ENCODE peak calls at places on chromosomes 2 and 18, in ten cellular contexts. One of them, this sample, is unnamed.

GRCh38 chr18:54119524-54120019 is 104.9 kb downstream of the MBD2 start:
- DNase-seq in psoas muscle: no peak
- DNase-seq in fibroblast of the conjunctiva: peak; percentile 71
- DNase-seq in T-helper 9 cell: no peak
- DNase-seq in activated T-helper 9 cell treated with anti-CD3 and anti-CD28 coated beads, Interleukin-2, amount 50 U/mL, for 16 hours: no peak
- DNase-seq in A172: peak; percentile 42
- DNase-seq in GM20000: peak; percentile 57
- DNase-seq in activated naive CD4-positive, alpha-beta T cell treated with anti-CD3 and anti-CD28 coated beads for 36 hours: peak; percentile 17
- DNase-seq in endodermal cell: peak; percentile 61
- DNase-seq in neural progenitor cell: peak; percentile 73
- DNase-seq in this sample: peak; percentile 49

GRCh38 chr2:58762176-58762781 is 521.2 kb upstream of the FANCL start:
- DNase-seq in A172: peak; percentile 87
- DNase-seq in neural progenitor cell: peak; percentile 84
- DNase-seq in endodermal cell: peak; percentile 94
- DNase-seq in activated T-helper 9 cell treated with anti-CD3 and anti-CD28 coated beads, Interleukin-2, amount 50 U/mL, for 16 hours: no peak
- DNase-seq in GM20000: peak; percentile 8
- DNase-seq in psoas muscle: no peak
- DNase-seq in T-helper 9 cell: no peak
- DNase-seq in activated naive CD4-positive, alpha-beta T cell treated with anti-CD3 and anti-CD28 coated beads for 36 hours: peak; percentile 43
- DNase-seq in fibroblast of the conjunctiva: peak; percentile 27
- DNase-seq in this sample: peak; percentile 13

GRCh38 chr18:48167901-48168300 is 237.4 kb upstream of the SMAD2 start:
- DNase-seq in activated T-helper 9 cell treated with anti-CD3 and anti-CD28 coated beads, Interleukin-2, amount 50 U/mL, for 16 hours: no peak
- DNase-seq in endodermal cell: no peak
- DNase-seq in psoas muscle: no peak
- DNase-seq in neural progenitor cell: peak; percentile 21
- DNase-seq in fibroblast of the conjunctiva: no peak
- DNase-seq in activated naive CD4-positive, alpha-beta T cell treated with anti-CD3 and anti-CD28 coated beads for 36 hours: no peak
- DNase-seq in T-helper 9 cell: no peak
- DNase-seq in A172: no peak
- DNase-seq in GM20000: no peak
- DNase-seq in this sample: no peak

GRCh38 chr18:36402765-36403396 is 105.4 kb downstream of the FHOD3 start:
- DNase-seq in fibroblast of the conjunctiva: peak; percentile 73
- DNase-seq in psoas muscle: peak; percentile 89
- DNase-seq in activated T-helper 9 cell treated with anti-CD3 and anti-CD28 coated beads, Interleukin-2, amount 50 U/mL, for 16 hours: no peak
- DNase-seq in endodermal cell: peak; percentile 73
- DNase-seq in neural progenitor cell: no peak
- DNase-seq in activated naive CD4-positive, alpha-beta T cell treated with anti-CD3 and anti-CD28 coated beads for 36 hours: no peak
- DNase-seq in GM20000: no peak
- DNase-seq in A172: no peak
- DNase-seq in T-helper 9 cell: no peak
- DNase-seq in this sample: peak; percentile 65

GRCh38 chr2:39008663-39009062 is 112.2 kb downstream of the SOS1 start:
- DNase-seq in activated naive CD4-positive, alpha-beta T cell treated with anti-CD3 and anti-CD28 coated beads for 36 hours: peak; percentile 45
- DNase-seq in fibroblast of the conjunctiva: no peak
- DNase-seq in neural progenitor cell: no peak
- DNase-seq in psoas muscle: no peak
- DNase-seq in activated T-helper 9 cell treated with anti-CD3 and anti-CD28 coated beads, Interleukin-2, amount 50 U/mL, for 16 hours: no peak
- DNase-seq in GM20000: peak; percentile 4
- DNase-seq in endodermal cell: no peak
- DNase-seq in A172: no peak
- DNase-seq in T-helper 9 cell: no peak
- DNase-seq in this sample: peak; percentile 4

GRCh38 chr2:101121174-101121573 is 30.0 kb downstream of the TBC1D8 start:
- DNase-seq in GM20000: no peak
- DNase-seq in fibroblast of the conjunctiva: no peak
- DNase-seq in neural progenitor cell: no peak
- DNase-seq in psoas muscle: peak; percentile 74
- DNase-seq in A172: no peak
- DNase-seq in endodermal cell: no peak
- DNase-seq in activated naive CD4-positive, alpha-beta T cell treated with anti-CD3 and anti-CD28 coated beads for 36 hours: no peak
- DNase-seq in T-helper 9 cell: no peak
- DNase-seq in activated T-helper 9 cell treated with anti-CD3 and anti-CD28 coated beads, Interleukin-2, amount 50 U/mL, for 16 hours: no peak
- DNase-seq in this sample: no peak

GRCh38 chr2:234669001-234669400 is 172.1 kb upstream of the ARL4C start:
- DNase-seq in endodermal cell: peak; percentile 3
- DNase-seq in fibroblast of the conjunctiva: no peak
- DNase-seq in A172: no peak
- DNase-seq in activated naive CD4-positive, alpha-beta T cell treated with anti-CD3 and anti-CD28 coated beads for 36 hours: no peak
- DNase-seq in activated T-helper 9 cell treated with anti-CD3 and anti-CD28 coated beads, Interleukin-2, amount 50 U/mL, for 16 hours: no peak
- DNase-seq in psoas muscle: no peak
- DNase-seq in T-helper 9 cell: no peak
- DNase-seq in GM20000: no peak
- DNase-seq in neural progenitor cell: no peak
- DNase-seq in this sample: no peak

GRCh38 chr2:217908544-217908943 is 94.3 kb downstream of the TNS1 start:
- DNase-seq in neural progenitor cell: no peak
- DNase-seq in GM20000: no peak
- DNase-seq in activated T-helper 9 cell treated with anti-CD3 and anti-CD28 coated beads, Interleukin-2, amount 50 U/mL, for 16 hours: no peak
- DNase-seq in T-helper 9 cell: no peak
- DNase-seq in endodermal cell: no peak
- DNase-seq in psoas muscle: peak; percentile 57
- DNase-seq in A172: no peak
- DNase-seq in activated naive CD4-positive, alpha-beta T cell treated with anti-CD3 and anti-CD28 coated beads for 36 hours: no peak
- DNase-seq in fibroblast of the conjunctiva: no peak
- DNase-seq in this sample: no peak

GRCh38 chr2:142153601-142154000 is 22.8 kb upstream of the LRP1B start:
- DNase-seq in fibroblast of the conjunctiva: no peak
- DNase-seq in activated naive CD4-positive, alpha-beta T cell treated with anti-CD3 and anti-CD28 coated beads for 36 hours: no peak
- DNase-seq in neural progenitor cell: no peak
- DNase-seq in GM20000: no peak
- DNase-seq in A172: no peak
- DNase-seq in activated T-helper 9 cell treated with anti-CD3 and anti-CD28 coated beads, Interleukin-2, amount 50 U/mL, for 16 hours: no peak
- DNase-seq in T-helper 9 cell: no peak
- DNase-seq in endodermal cell: no peak
- DNase-seq in psoas muscle: no peak
- DNase-seq in this sample: no peak

GRCh38 chr2:111106720-111107119 is 14.0 kb upstream of the BCL2L11 start:
- DNase-seq in fibroblast of the conjunctiva: no peak
- DNase-seq in activated T-helper 9 cell treated with anti-CD3 and anti-CD28 coated beads, Interleukin-2, amount 50 U/mL, for 16 hours: no peak
- DNase-seq in neural progenitor cell: no peak
- DNase-seq in A172: peak; percentile 16
- DNase-seq in psoas muscle: no peak
- DNase-seq in T-helper 9 cell: no peak
- DNase-seq in activated naive CD4-positive, alpha-beta T cell treated with anti-CD3 and anti-CD28 coated beads for 36 hours: no peak
- DNase-seq in endodermal cell: no peak
- DNase-seq in GM20000: no peak
- DNase-seq in this sample: no peak

GRCh38 chr18:33751613-33752221 is 173.7 kb downstream of the ASXL3 start:
- DNase-seq in psoas muscle: no peak
- DNase-seq in activated T-helper 9 cell treated with anti-CD3 and anti-CD28 coated beads, Interleukin-2, amount 50 U/mL, for 16 hours: no peak
- DNase-seq in neural progenitor cell: peak; percentile 43
- DNase-seq in T-helper 9 cell: no peak
- DNase-seq in fibroblast of the conjunctiva: no peak
- DNase-seq in endodermal cell: no peak
- DNase-seq in GM20000: peak; percentile 19
- DNase-seq in activated naive CD4-positive, alpha-beta T cell treated with anti-CD3 and anti-CD28 coated beads for 36 hours: no peak
- DNase-seq in A172: peak; percentile 1
- DNase-seq in this sample: peak; percentile 5

GRCh38 chr18:28095041-28095440 is 81.9 kb downstream of the CDH2 start:
- DNase-seq in A172: no peak
- DNase-seq in T-helper 9 cell: no peak
- DNase-seq in psoas muscle: no peak
- DNase-seq in neural progenitor cell: no peak
- DNase-seq in activated T-helper 9 cell treated with anti-CD3 and anti-CD28 coated beads, Interleukin-2, amount 50 U/mL, for 16 hours: no peak
- DNase-seq in endodermal cell: no peak
- DNase-seq in activated naive CD4-positive, alpha-beta T cell treated with anti-CD3 and anti-CD28 coated beads for 36 hours: no peak
- DNase-seq in fibroblast of the conjunctiva: no peak
- DNase-seq in GM20000: no peak
- DNase-seq in this sample: no peak

GRCh38 chr2:17709897-17710296 is 43.7 kb downstream of the SMC6 start:
- DNase-seq in GM20000: no peak
- DNase-seq in psoas muscle: no peak
- DNase-seq in activated T-helper 9 cell treated with anti-CD3 and anti-CD28 coated beads, Interleukin-2, amount 50 U/mL, for 16 hours: no peak
- DNase-seq in T-helper 9 cell: no peak
- DNase-seq in activated naive CD4-positive, alpha-beta T cell treated with anti-CD3 and anti-CD28 coated beads for 36 hours: no peak
- DNase-seq in neural progenitor cell: no peak
- DNase-seq in fibroblast of the conjunctiva: no peak
- DNase-seq in A172: no peak
- DNase-seq in endodermal cell: no peak
- DNase-seq in this sample: peak; percentile 33

GRCh38 chr18:28963481-28963880 is 786.6 kb upstream of the CDH2 start:
- DNase-seq in activated T-helper 9 cell treated with anti-CD3 and anti-CD28 coated beads, Interleukin-2, amount 50 U/mL, for 16 hours: no peak
- DNase-seq in activated naive CD4-positive, alpha-beta T cell treated with anti-CD3 and anti-CD28 coated beads for 36 hours: no peak
- DNase-seq in psoas muscle: no peak
- DNase-seq in endodermal cell: no peak
- DNase-seq in GM20000: no peak
- DNase-seq in A172: no peak
- DNase-seq in fibroblast of the conjunctiva: peak; percentile 20
- DNase-seq in neural progenitor cell: no peak
- DNase-seq in T-helper 9 cell: no peak
- DNase-seq in this sample: peak; percentile 18

This sample was measured in stromal cell of bone marrow.